ENCODE peak calls at places on chromosomes 7 and 10, in eight cellular contexts. M is suprapubic skin; L is activated T-cell treated with anti-CD3 and anti-CD28 coated beads, Interleukin-2, amount 50 U/mL, for 4 hours; R is stimulated activated CD8-positive, alpha-beta memory T cell treated with anti-CD3 and anti-CD28 coated beads, Interleukin-15, amount 100 ng/mL, for 24 hours; C is GM03348; N is G401; Q is activated CD4-positive, alpha-beta T cell treated with anti-CD3 and anti-CD28 coated beads for 1 hour; P is activated T-helper 1 cell treated with anti-CD3 and anti-CD28 coated beads, Interleukin-2, amount 50 U/mL, for 16 hours. E is an unnamed sample.
A peak's percentile ranks its signal among the peaks of the same experiment; 100 is the strongest.

GRCh38 chr7:115297651-115298050 is 375.8 kb downstream of the MDFIC start:
- DNase-seq in M (no peak), L (no peak), R (no peak), C (peak; percentile 50), N (no peak), Q (no peak), P (no peak), E (no peak)

GRCh38 chr10:124091646-124092269 is 1.6 kb downstream of the CHST15 start:
- DNase-seq in M (no peak), L (no peak), R (no peak), C (peak; percentile 42), N (no peak), Q (no peak), P (no peak), E (no peak)

GRCh38 chr10:93062499-93063216 is 2.1 kb downstream of the CYP26C1 start:
- DNase-seq in M (no peak), L (peak; percentile 19), R (no peak), C (peak; percentile 73), N (no peak), Q (no peak), P (no peak), E (no peak)

GRCh38 chr10:71156436-71156835 is 55.9 kb upstream of the UNC5B start:
- DNase-seq in M (no peak), L (no peak), R (no peak), C (no peak), N (no peak), Q (no peak), P (no peak), E (no peak)

GRCh38 chr7:21169667-21170605 is 257.9 kb upstream of the SP4 start:
- DNase-seq in M (no peak), L (no peak), R (no peak), C (no peak), N (no peak), Q (no peak), P (no peak), E (no peak)

GRCh38 chr7:5773661-5774086 is 7.8 kb downstream of the RNF216 start:
- DNase-seq in M (no peak), L (peak; percentile 53), R (no peak), C (peak; percentile 65), N (no peak), Q (no peak), P (no peak), E (no peak)

GRCh38 chr7:44791278-44792219 is 4.9 kb upstream of the PPIA start:
- DNase-seq in M (no peak), L (no peak), R (no peak), C (peak; percentile 84), N (no peak), Q (no peak), P (no peak), E (no peak)

GRCh38 chr7:44581907-44582603 is at the start of gene TMED4:
- DNase-seq in M (peak; percentile 99), L (peak; percentile 100), R (peak; percentile 100), C (peak; percentile 100), N (peak; percentile 98), Q (peak; percentile 100), P (peak; percentile 100), E (peak; percentile 100)

GRCh38 chr7:36021367-36021766 is 131.7 kb upstream of the EEPD1 start:
- DNase-seq in M (no peak), L (no peak), R (no peak), C (no peak), N (peak; percentile 12), Q (no peak), P (no peak), E (no peak)

GRCh38 chr10:27699778-27700177 is 45.8 kb downstream of the MKX start:
- DNase-seq in M (no peak), L (no peak), R (no peak), C (peak; percentile 42), N (no peak), Q (no peak), P (no peak), E (no peak)

GRCh38 chr10:89706011-89706410 is 4.6 kb downstream of the KIF20B start:
- DNase-seq in M (no peak), L (no peak), R (no peak), C (no peak), N (no peak), Q (no peak), P (no peak), E (no peak)

GRCh38 chr10:48572414-48572813 is 32.5 kb downstream of the ARHGAP22 start:
- DNase-seq in M (no peak), L (no peak), R (no peak), C (no peak), N (no peak), Q (no peak), P (no peak), E (no peak)

GRCh38 chr10:20624642-20625041 is 272.5 kb downstream of the NEBL start:
- DNase-seq in M (no peak), L (no peak), R (no peak), C (peak; percentile 4), N (no peak), Q (no peak), P (no peak), E (no peak)

GRCh38 chr7:25062380-25062779 is 62.7 kb downstream of the CYCS start:
- DNase-seq in M (no peak), L (no peak), R (no peak), C (no peak), N (no peak), Q (no peak), P (no peak), E (no peak)

GRCh38 chr7:143345428-143345900 is 17.0 kb downstream of the FAM131B start:
- DNase-seq in M (no peak), L (peak; percentile 53), R (peak; percentile 37), C (peak; percentile 27), N (peak; percentile 29), Q (peak; percentile 47), P (peak; percentile 38), E (peak; percentile 54)

GRCh38 chr10:133287832-133288500 is 11.3 kb upstream of the ADAM8 start:
- DNase-seq in M (no peak), L (no peak), R (no peak), C (no peak), N (no peak), Q (no peak), P (no peak), E (no peak)

GRCh38 chr10:58201704-58202103 is 66.0 kb downstream of the IPMK start:
- DNase-seq in M (no peak), L (no peak), R (no peak), C (no peak), N (no peak), Q (no peak), P (no peak), E (no peak)

GRCh38 chr10:33047655-33048054 is 89.6 kb upstream of the ITGB1 start:
- DNase-seq in M (no peak), L (no peak), R (no peak), C (no peak), N (no peak), Q (no peak), P (no peak), E (no peak)

GRCh38 chr10:15197276-15197675 is 28.8 kb upstream of the NMT2 start:
- DNase-seq in M (no peak), L (no peak), R (no peak), C (peak; percentile 50), N (no peak), Q (no peak), P (no peak), E (no peak)

GRCh38 chr10:28125701-28126100 is 126.8 kb upstream of the ODAD2 start:
- DNase-seq in M (no peak), L (no peak), R (no peak), C (peak; percentile 46), N (no peak), Q (no peak), P (no peak), E (no peak)

GRCh38 chr7:150881189-150881588 is 28.9 kb downstream of the AOC1 start:
- DNase-seq in M (no peak), L (no peak), R (no peak), C (no peak), N (no peak), Q (no peak), P (no peak), E (no peak)

GRCh38 chr7:140062528-140063299 is at the start of gene PARP12:
- DNase-seq in M (peak; percentile 93), L (peak; percentile 85), R (peak; percentile 66), C (peak; percentile 92), N (no peak), Q (peak; percentile 85), P (peak; percentile 76), E (peak; percentile 92)

GRCh38 chr7:124155400-124156022 is 122.6 kb upstream of the TMEM229A start:
- DNase-seq in M (no peak), L (no peak), R (no peak), C (peak; percentile 8), N (peak; percentile 60), Q (no peak), P (no peak), E (no peak)

GRCh38 chr7:106588576-106589494 is 72.1 kb downstream of the CCDC71L start:
- DNase-seq in M (no peak), L (no peak), R (no peak), C (no peak), N (no peak), Q (no peak), P (no peak), E (no peak)

GRCh38 chr10:5546891-5547683 is 22.3 kb downstream of the CALML3 start:
- DNase-seq in M (peak; percentile 62), L (no peak), R (no peak), C (no peak), N (no peak), Q (no peak), P (no peak), E (peak; percentile 18)

GRCh38 chr10:110648743-110649651 is 4.9 kb downstream of the RBM20 start:
- DNase-seq in M (no peak), L (no peak), R (no peak), C (no peak), N (no peak), Q (no peak), P (no peak), E (no peak)

GRCh38 chr7:78716876-78717275 is 736.6 kb downstream of the MAGI2 start:
- DNase-seq in M (no peak), L (no peak), R (no peak), C (no peak), N (no peak), Q (no peak), P (no peak), E (no peak)

GRCh38 chr7:148819697-148820332 is 64.3 kb downstream of the EZH2 start:
- DNase-seq in M (no peak), L (no peak), R (no peak), C (peak; percentile 55), N (no peak), Q (no peak), P (no peak), E (no peak)

E was measured in activated CD4-positive, CD25-positive, alpha-beta regulatory T cell treated with anti-CD3 and anti-CD28 coated beads, Interleukin-2, amount 50 U/mL, for 72 hours.